ENCODE peak calls at places on chromosomes 11 and 22, in seven cellular contexts. Q is IMR-90; K is cerebellar cortex; F is LoVo; P is cardiac fibroblast; J is tibial artery; B is stimulated activated naive CD8-positive, alpha-beta T cell treated with anti-CD3 and anti-CD28 coated beads, Interleukin-15, Interleukin-2, amounts not matched to agents 100 U/mL and 50 U/mL, for 24 hours. O is an unnamed sample.

GRCh38 chr11:129375731-129376657 is at the start of gene BARX2:
- DNase-seq in F (peak), J (no peak), P (peak), B (peak), K (peak), Q (peak), O (peak)

GRCh38 chr11:95924414-95924760 is 480 bp upstream of the MTMR2 start:
- DNase-seq in J (no peak), F (peak), P (peak), B (no peak), Q (peak), K (no peak), O (no peak)

GRCh38 chr11:44506375-44507016 is 59.0 kb upstream of the CD82 start:
- DNase-seq in K (no peak), Q (no peak), P (no peak), J (no peak), B (no peak), F (peak), O (peak)

GRCh38 chr11:69669486-69669885 is 5.7 kb downstream of the LTO1 start:
- DNase-seq in F (no peak), B (no peak), K (no peak), Q (no peak), J (no peak), P (no peak), O (no peak)

GRCh38 chr11:69799582-69799981 is 19.6 kb downstream of the FGF3 start:
- DNase-seq in Q (peak), F (peak), K (peak), J (no peak), P (peak), B (no peak), O (peak)

GRCh38 chr11:16739326-16739875 is 954 bp downstream of the C11orf58 start:
- DNase-seq in J (no peak), K (no peak), B (no peak), P (peak), Q (peak), F (no peak), O (no peak)

GRCh38 chr11:124608146-124608545 is 3.1 kb upstream of the PANX3 start:
- DNase-seq in P (no peak), Q (no peak), F (no peak), K (no peak), J (no peak), B (no peak), O (no peak)

GRCh38 chr11:13984616-13985474 is 22.3 kb downstream of the SPON1 start:
- DNase-seq in P (peak), F (no peak), B (no peak), Q (peak), J (no peak), K (no peak), O (no peak)

GRCh38 chr11:131687291-131688055 is 317.1 kb downstream of the NTM start:
- DNase-seq in B (no peak), Q (no peak), J (peak), P (no peak), K (no peak), F (no peak), O (no peak)

GRCh38 chr11:68043349-68044144 is 4.7 kb downstream of the TCIRG1 start:
- DNase-seq in K (no peak), F (no peak), Q (peak), B (no peak), J (no peak), P (peak), O (no peak)

GRCh38 chr22:43451651-43452050 is 39.8 kb downstream of the MPPED1 start:
- DNase-seq in F (no peak), K (no peak), J (no peak), Q (no peak), P (no peak), B (no peak), O (no peak)

GRCh38 chr22:50529416-50530279 is at the start of gene TYMP:
- DNase-seq in Q (no peak), P (peak), J (peak), F (peak), K (no peak), B (peak), O (peak)

GRCh38 chr22:17910561-17911311 is 113.6 kb downstream of the MICAL3 start:
- DNase-seq in K (peak), J (peak), F (no peak), P (peak), Q (peak), B (no peak), O (peak)

GRCh38 chr11:103587951-103588788 is 448.3 kb upstream of the DDI1 start:
- DNase-seq in J (no peak), K (no peak), F (no peak), B (no peak), Q (no peak), P (peak), O (no peak)

GRCh38 chr11:133133053-133133452 is 399.2 kb downstream of the OPCML start:
- DNase-seq in P (no peak), J (no peak), F (no peak), B (no peak), K (no peak), Q (no peak), O (no peak)

GRCh38 chr11:15889353-15889752 is 467.0 kb downstream of the SOX6 start:
- DNase-seq in Q (no peak), F (no peak), J (no peak), B (no peak), K (no peak), P (no peak), O (no peak)

GRCh38 chr11:128291835-128292234 is 295.5 kb downstream of the ETS1 start:
- DNase-seq in F (no peak), B (peak), Q (no peak), J (no peak), K (no peak), P (no peak), O (no peak)

GRCh38 chr11:45795379-45795778 is 9.6 kb upstream of the SLC35C1 start:
- DNase-seq in Q (no peak), J (peak), F (no peak), B (no peak), P (no peak), K (no peak), O (no peak)

GRCh38 chr22:46038516-46039430 is 61.8 kb upstream of the WNT7B start:
- DNase-seq in K (no peak), P (no peak), J (peak), F (no peak), Q (no peak), B (no peak), O (no peak)

GRCh38 chr11:104033134-104033533 is 3.3 kb upstream of the DDI1 start:
- DNase-seq in J (no peak), B (no peak), P (peak), F (no peak), Q (peak), K (no peak), O (peak)

GRCh38 chr22:39343259-39344045 is 6.3 kb upstream of the SYNGR1 start:
- DNase-seq in J (peak), K (peak), P (peak), Q (peak), B (peak), F (peak), O (peak)

GRCh38 chr11:105799263-105799662 is 189.4 kb downstream of the GRIA4 start:
- DNase-seq in B (no peak), Q (no peak), F (no peak), K (no peak), J (no peak), P (no peak), O (no peak)

GRCh38 chr11:134152692-134153091 is 71.1 kb downstream of the NCAPD3 start:
- DNase-seq in B (no peak), Q (no peak), J (no peak), K (no peak), F (no peak), P (no peak), O (no peak)

GRCh38 chr11:108093128-108093904 is 28.1 kb upstream of the ACAT1 start:
- DNase-seq in B (no peak), F (no peak), Q (peak), J (no peak), K (no peak), P (peak), O (no peak)

GRCh38 chr22:17606472-17606871 is 22.1 kb downstream of the ATP6V1E1 start:
- DNase-seq in K (peak), J (no peak), B (no peak), F (no peak), Q (peak), P (peak), O (no peak)

GRCh38 chr22:39434721-39435120 is 22.1 kb upstream of the MGAT3 start:
- DNase-seq in Q (no peak), K (peak), B (no peak), P (no peak), J (no peak), F (no peak), O (no peak)

GRCh38 chr11:75576445-75577049 is 14.5 kb downstream of the SERPINH1 start:
- DNase-seq in K (peak), Q (peak), F (peak), P (peak), B (peak), J (peak), O (peak)

GRCh38 chr22:19631899-19632670 is 82.2 kb upstream of the SEPTIN5 start:
- DNase-seq in F (peak), B (peak), Q (peak), P (peak), J (peak), K (peak), O (no peak)

GRCh38 chr11:104944080-104944479 is 24.3 kb downstream of the CASP4 start:
- DNase-seq in F (no peak), P (no peak), B (no peak), Q (peak), K (no peak), J (no peak), O (no peak)

GRCh38 chr11:8092587-8093424 is 11.8 kb downstream of the TUB start:
- DNase-seq in K (peak), B (peak), P (peak), F (peak), J (peak), Q (peak), O (peak)